ENCODE peak calls at places on chromosomes 1 and 21, in five cellular contexts. M is neural crest cell, T is astrocyte, R is right atrium auricular region, F is GM12865. X is an unnamed sample.

GRCh38 chr1:37465596-37466517 is 8.5 kb upstream of the ZC3H12A start:
- DNase-seq in M (no peak), T (peak), R (no peak), F (no peak), X (no peak)

GRCh38 chr1:116151739-116152576 is 40.8 kb downstream of the MAB21L3 start:
- DNase-seq in R (peak), T (peak), M (peak), F (peak), X (peak)

GRCh38 chr1:53408013-53408754 is 51.0 kb upstream of the DMRTB1 start:
- DNase-seq in F (peak), T (no peak), M (no peak), R (no peak), X (no peak)

GRCh38 chr1:55061000-55061705 is 21.8 kb downstream of the PCSK9 start:
- DNase-seq in M (no peak), T (no peak), F (no peak), R (no peak), X (no peak)

GRCh38 chr1:44707959-44708831 is 22.8 kb downstream of the RNU5D-1 start:
- DNase-seq in R (no peak), F (peak), T (peak), M (no peak), X (peak)

GRCh38 chr1:34684246-34684645 is 70.6 kb upstream of the GJB5 start:
- DNase-seq in M (no peak), T (no peak), R (peak), F (peak), X (peak)

GRCh38 chr1:67601955-67602354 is 83.0 kb upstream of the GADD45A start:
- DNase-seq in R (no peak), M (no peak), T (no peak), F (no peak), X (no peak)

GRCh38 chr1:28176492-28177470 is at the start of gene PTAFR:
- DNase-seq in M (no peak), R (no peak), T (no peak), F (peak), X (no peak)

GRCh38 chr1:148352470-148353118 is 130.5 kb downstream of the PPIAL4G start:
- DNase-seq in R (no peak), T (no peak), F (no peak), M (no peak), X (no peak)

GRCh38 chr1:240149488-240150094 is 57.9 kb downstream of the FMN2 start:
- DNase-seq in M (peak), R (no peak), T (peak), F (peak), X (no peak)

GRCh38 chr21:42815217-42815616 is 64.1 kb downstream of the WDR4 start:
- DNase-seq in R (no peak), M (no peak), F (no peak), T (no peak), X (no peak)

GRCh38 chr1:155499953-155500621 is 62.5 kb downstream of the ASH1L start:
- DNase-seq in R (no peak), M (no peak), F (peak), T (no peak), X (no peak)

GRCh38 chr21:36203603-36203889 is 46.9 kb downstream of the DOP1B start:
- DNase-seq in R (no peak), F (peak), T (peak), M (no peak), X (no peak)

GRCh38 chr1:226126824-226127591 is 59.5 kb downstream of the ACBD3 start:
- DNase-seq in M (no peak), F (no peak), R (no peak), T (no peak), X (no peak)

GRCh38 chr1:157868664-157869063 is 27.1 kb upstream of the CD5L start:
- DNase-seq in T (no peak), M (no peak), F (no peak), R (no peak), X (no peak)

GRCh38 chr1:194568610-194569009 is 1382.2 kb upstream of the B3GALT2 start:
- DNase-seq in T (peak), M (no peak), F (no peak), R (no peak), X (no peak)

GRCh38 chr1:30589083-30589482 is 134.3 kb downstream of the MATN1 start:
- DNase-seq in F (no peak), R (no peak), M (no peak), T (no peak), X (no peak)

GRCh38 chr1:31694069-31694909 is 9.5 kb downstream of the COL16A1 start:
- DNase-seq in M (no peak), T (no peak), F (no peak), R (no peak), X (no peak)

GRCh38 chr1:115056395-115056798 is 26.8 kb downstream of the TSHB start:
- DNase-seq in F (no peak), T (peak), M (no peak), R (no peak), X (no peak)

GRCh38 chr1:64750092-64750491 is 5.2 kb downstream of the RAVER2 start:
- DNase-seq in M (no peak), T (no peak), F (no peak), R (no peak), X (no peak)

GRCh38 chr1:182054698-182055326 is 6.7 kb downstream of the ZNF648 start:
- DNase-seq in T (no peak), M (peak), F (peak), R (no peak), X (peak)
- TF ChIP-seq CTCF in T (peak), M (peak), F (peak), R (peak), X (peak)

GRCh38 chr1:231241751-231242150 is 739 bp downstream of the GNPAT start:
- DNase-seq in T (no peak), M (no peak), R (no peak), F (peak), X (peak)
- TF ChIP-seq CTCF in T (no peak), M (no peak), R (no peak), F (no peak), X (peak)

GRCh38 chr1:145826030-145826429 is 2.0 kb downstream of the POLR3C start:
- DNase-seq in M (no peak), F (no peak), T (no peak), R (no peak), X (no peak)
- TF ChIP-seq CTCF in M (no peak), F (no peak), T (no peak), R (no peak), X (peak)

GRCh38 chr1:33098371-33098770 is 17.4 kb downstream of the AZIN2 start:
- DNase-seq in R (no peak), M (no peak), F (no peak), T (peak), X (peak)

GRCh38 chr1:33097762-33098161 is 16.8 kb downstream of the AZIN2 start:
- DNase-seq in R (no peak), M (no peak), T (no peak), F (no peak), X (no peak)

GRCh38 chr1:33097137-33097611 is 16.2 kb downstream of the AZIN2 start:
- DNase-seq in F (no peak), M (no peak), T (peak), R (no peak), X (no peak)

GRCh38 chr1:33096358-33097005 is 15.5 kb downstream of the AZIN2 start:
- DNase-seq in F (no peak), M (no peak), T (peak), R (no peak), X (no peak)

GRCh38 chr1:33099290-33100118 is 18.6 kb downstream of the AZIN2 start:
- DNase-seq in R (no peak), T (peak), M (no peak), F (peak), X (peak)
- TF ChIP-seq CTCF in R (no peak), T (peak), M (no peak), F (peak), X (peak)

DNA sequence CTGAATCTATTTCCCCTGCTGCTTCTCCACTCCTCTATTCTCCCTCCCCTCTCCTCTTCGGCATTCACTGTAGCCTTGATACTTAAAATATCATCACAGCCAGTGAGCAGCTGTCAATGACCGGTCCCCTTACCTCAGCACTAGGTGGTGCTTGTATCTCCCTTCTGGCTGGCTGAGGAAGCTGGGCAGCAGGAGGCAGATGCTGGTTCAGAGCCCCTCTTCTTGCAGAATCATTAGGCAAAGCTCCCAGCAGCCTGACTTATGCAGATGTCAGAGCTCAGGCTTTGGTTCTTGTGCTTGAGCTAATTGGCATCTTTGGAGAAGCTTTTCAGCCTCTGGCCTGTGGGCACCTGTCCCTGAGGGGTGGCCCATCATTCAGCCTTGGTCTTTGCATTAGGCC is 31.9 kb upstream of the KCNA2 start:
- DNase-seq in M (no peak), R (no peak), T (no peak), F (peak), X (no peak)
- TF ChIP-seq CTCF in M (no peak), R (peak), T (no peak), F (no peak), X (peak)

GRCh38 chr1:247447162-247447909 is 10.6 kb downstream of the OR2B11 start:
- DNase-seq in M (no peak), F (no peak), T (no peak), R (no peak), X (no peak)

GRCh38 chr1:247445775-247446364 is 12.0 kb downstream of the OR2B11 start:
- DNase-seq in T (no peak), F (no peak), R (no peak), M (no peak), X (no peak)

GRCh38 chr1:247451388-247452010 is 6.4 kb downstream of the OR2B11 start:
- DNase-seq in T (no peak), R (no peak), F (no peak), M (no peak), X (no peak)

GRCh38 chr1:247444571-247444970 is 13.3 kb downstream of the OR2B11 start:
- DNase-seq in F (no peak), T (no peak), R (no peak), M (no peak), X (no peak)

GRCh38 chr1:247448107-247448778 is 9.7 kb downstream of the OR2B11 start:
- DNase-seq in R (no peak), M (peak), T (peak), F (peak), X (no peak)
- TF ChIP-seq CTCF in R (no peak), M (no peak), T (no peak), F (no peak), X (no peak)

DNA sequence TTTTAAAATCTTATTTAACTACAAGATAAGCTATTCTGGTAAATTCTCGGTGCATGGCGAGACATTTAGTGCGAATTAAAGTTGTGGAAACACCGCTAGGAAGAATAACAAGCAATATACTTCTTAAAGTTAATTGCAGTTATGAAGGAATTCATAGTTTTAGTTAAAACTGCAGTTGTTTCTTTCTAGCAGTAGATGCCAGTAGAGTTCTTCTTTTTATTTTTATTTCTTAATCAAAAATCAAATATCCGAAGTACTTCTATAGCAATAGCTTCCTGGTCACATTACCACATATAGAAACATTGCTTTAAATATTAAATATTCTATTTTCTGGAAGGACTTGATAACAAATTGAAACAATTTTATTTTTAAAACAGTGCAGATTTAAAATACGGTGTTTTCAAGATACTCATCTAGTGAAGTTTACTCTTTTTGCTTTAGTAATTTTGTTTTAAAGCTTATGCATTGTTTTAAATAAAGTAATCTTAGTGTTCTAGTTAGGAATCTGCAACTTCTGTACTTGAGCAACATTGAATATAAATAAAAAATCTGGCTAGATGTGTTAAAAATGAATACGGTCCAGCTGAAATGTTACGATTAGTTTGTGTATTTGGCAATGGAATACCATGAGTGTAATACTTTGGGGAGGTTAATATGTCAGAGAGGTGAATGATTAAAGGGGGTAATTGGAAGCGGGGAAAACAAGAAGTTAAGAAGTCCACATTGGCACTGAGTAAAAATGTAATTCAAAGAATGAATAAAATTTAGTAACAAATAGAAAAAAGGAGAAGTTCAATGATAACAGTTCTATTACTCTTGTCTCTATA is 2.7 kb upstream of the PRKACB start:
- DNase-seq in F (no peak), R (no peak), T (no peak), M (no peak), X (no peak)
- TF ChIP-seq CTCF in F (peak), R (peak), T (peak), M (peak), X (peak)

GRCh38 chr1:211625040-211625439 is 46.1 kb upstream of the SLC30A1 start:
- DNase-seq in T (no peak), M (no peak), F (peak), R (no peak), X (no peak)
- TF ChIP-seq CTCF in T (no peak), M (peak), F (peak), R (peak), X (peak)

GRCh38 chr1:112714313-112715263 is 544 bp downstream of the PPM1J start:
- DNase-seq in M (no peak), T (no peak), F (no peak), R (no peak), X (no peak)
- TF ChIP-seq CTCF in M (no peak), T (no peak), F (no peak), R (no peak), X (no peak)

X was measured in DND-41.